ENCODE peak calls at places on chromosomes 5 and 9, in ten cellular contexts. One of them, this sample, is unnamed.

GRCh38 chr9:27633754-27634153 is 60.5 kb upstream of the C9orf72 start:
- DNase-seq in RWPE1: no peak
- DNase-seq in CD4-positive, alpha-beta T cell: no peak
- DNase-seq in tibial nerve: no peak
- DNase-seq in cardiac muscle cell: no peak
- DNase-seq in astrocyte of the spinal cord: no peak
- DNase-seq in breast epithelium: no peak
- DNase-seq in spleen: no peak
- DNase-seq in coronary artery: no peak
- DNase-seq in tibial artery: no peak
- DNase-seq in this sample: no peak

GRCh38 chr5:36613771-36614656 is 7.6 kb downstream of the SLC1A3 start:
- DNase-seq in astrocyte of the spinal cord: no peak
- DNase-seq in tibial artery: no peak
- DNase-seq in coronary artery: no peak
- DNase-seq in breast epithelium: no peak
- DNase-seq in RWPE1: no peak
- DNase-seq in spleen: no peak
- DNase-seq in cardiac muscle cell: no peak
- DNase-seq in CD4-positive, alpha-beta T cell: no peak
- DNase-seq in tibial nerve: no peak
- DNase-seq in this sample: no peak

GRCh38 chr5:93300309-93300923 is 280.6 kb downstream of the NR2F1-AS1 start:
- DNase-seq in tibial nerve: no peak
- DNase-seq in tibial artery: no peak
- DNase-seq in coronary artery: no peak
- DNase-seq in CD4-positive, alpha-beta T cell: no peak
- DNase-seq in cardiac muscle cell: no peak
- DNase-seq in RWPE1: no peak
- DNase-seq in astrocyte of the spinal cord: no peak
- DNase-seq in breast epithelium: no peak
- DNase-seq in spleen: no peak
- DNase-seq in this sample: no peak

GRCh38 chr5:38541174-38541724 is 15.2 kb downstream of the LIFR start:
- DNase-seq in breast epithelium: no peak
- DNase-seq in astrocyte of the spinal cord: no peak
- DNase-seq in CD4-positive, alpha-beta T cell: no peak
- DNase-seq in spleen: no peak
- DNase-seq in RWPE1: no peak
- DNase-seq in tibial nerve: no peak
- DNase-seq in cardiac muscle cell: no peak
- DNase-seq in coronary artery: no peak
- DNase-seq in tibial artery: no peak
- DNase-seq in this sample: no peak

GRCh38 chr9:78428640-78429039 is 131.7 kb downstream of the PSAT1 start:
- DNase-seq in coronary artery: no peak
- DNase-seq in tibial nerve: no peak
- DNase-seq in astrocyte of the spinal cord: no peak
- DNase-seq in CD4-positive, alpha-beta T cell: no peak
- DNase-seq in tibial artery: no peak
- DNase-seq in cardiac muscle cell: no peak
- DNase-seq in spleen: no peak
- DNase-seq in breast epithelium: no peak
- DNase-seq in RWPE1: no peak
- DNase-seq in this sample: no peak

GRCh38 chr5:41312066-41312465 is 98.7 kb upstream of the C6 start:
- DNase-seq in breast epithelium: no peak
- DNase-seq in RWPE1: no peak
- DNase-seq in CD4-positive, alpha-beta T cell: no peak
- DNase-seq in tibial nerve: no peak
- DNase-seq in coronary artery: no peak
- DNase-seq in spleen: no peak
- DNase-seq in cardiac muscle cell: no peak
- DNase-seq in astrocyte of the spinal cord: no peak
- DNase-seq in tibial artery: no peak
- DNase-seq in this sample: no peak

GRCh38 chr5:55276771-55277170 is 30.7 kb downstream of the DHX29 start:
- DNase-seq in astrocyte of the spinal cord: no peak
- DNase-seq in tibial nerve: no peak
- DNase-seq in CD4-positive, alpha-beta T cell: no peak
- DNase-seq in tibial artery: no peak
- DNase-seq in RWPE1: peak; percentile 41
- DNase-seq in cardiac muscle cell: no peak
- DNase-seq in breast epithelium: no peak
- DNase-seq in spleen: no peak
- DNase-seq in coronary artery: no peak
- DNase-seq in this sample: peak; percentile 34

GRCh38 chr9:107929439-107929838 is 439.9 kb upstream of the KLF4 start:
- DNase-seq in tibial nerve: peak; percentile 49
- DNase-seq in coronary artery: no peak
- DNase-seq in cardiac muscle cell: peak; percentile 72
- DNase-seq in RWPE1: no peak
- DNase-seq in astrocyte of the spinal cord: peak; percentile 31
- DNase-seq in spleen: no peak
- DNase-seq in tibial artery: peak; percentile 80
- DNase-seq in CD4-positive, alpha-beta T cell: no peak
- DNase-seq in breast epithelium: peak; percentile 20
- DNase-seq in this sample: peak; percentile 25

GRCh38 chr9:107316795-107317661 is 33.9 kb downstream of the RAD23B start:
- DNase-seq in CD4-positive, alpha-beta T cell: no peak
- DNase-seq in astrocyte of the spinal cord: no peak
- DNase-seq in coronary artery: no peak
- DNase-seq in tibial artery: no peak
- DNase-seq in RWPE1: no peak
- DNase-seq in breast epithelium: no peak
- DNase-seq in cardiac muscle cell: no peak
- DNase-seq in spleen: peak; percentile 75
- DNase-seq in tibial nerve: no peak
- DNase-seq in this sample: no peak

GRCh38 chr5:50863771-50864170 is 197.3 kb downstream of the PARP8 start:
- DNase-seq in tibial nerve: no peak
- DNase-seq in tibial artery: no peak
- DNase-seq in CD4-positive, alpha-beta T cell: no peak
- DNase-seq in coronary artery: no peak
- DNase-seq in cardiac muscle cell: no peak
- DNase-seq in breast epithelium: no peak
- DNase-seq in RWPE1: no peak
- DNase-seq in astrocyte of the spinal cord: no peak
- DNase-seq in spleen: no peak
- DNase-seq in this sample: no peak

GRCh38 chr5:14270212-14270702 is 127.1 kb downstream of the TRIO start:
- DNase-seq in CD4-positive, alpha-beta T cell: no peak
- DNase-seq in breast epithelium: no peak
- DNase-seq in cardiac muscle cell: peak; percentile 77
- DNase-seq in spleen: no peak
- DNase-seq in RWPE1: peak; percentile 78
- DNase-seq in tibial artery: peak; percentile 85
- DNase-seq in tibial nerve: no peak
- DNase-seq in astrocyte of the spinal cord: peak; percentile 73
- DNase-seq in coronary artery: peak; percentile 83
- DNase-seq in this sample: peak; percentile 70

GRCh38 chr9:137168907-137169763 is 716 bp downstream of the LRRC26 start:
- DNase-seq in tibial artery: no peak
- DNase-seq in spleen: no peak
- DNase-seq in tibial nerve: no peak
- DNase-seq in breast epithelium: no peak
- DNase-seq in CD4-positive, alpha-beta T cell: no peak
- DNase-seq in cardiac muscle cell: peak; percentile 45
- DNase-seq in astrocyte of the spinal cord: peak; percentile 17
- DNase-seq in RWPE1: peak; percentile 81
- DNase-seq in coronary artery: no peak
- DNase-seq in this sample: peak; percentile 44

GRCh38 chr9:15642369-15642962 is 89.6 kb downstream of the CCDC171 start:
- DNase-seq in RWPE1: peak; percentile 42
- DNase-seq in spleen: no peak
- DNase-seq in tibial artery: no peak
- DNase-seq in astrocyte of the spinal cord: peak; percentile 51
- DNase-seq in breast epithelium: no peak
- DNase-seq in coronary artery: no peak
- DNase-seq in cardiac muscle cell: peak; percentile 69
- DNase-seq in tibial nerve: no peak
- DNase-seq in CD4-positive, alpha-beta T cell: no peak
- DNase-seq in this sample: peak; percentile 51

GRCh38 chr5:79974896-79975295 is 16.2 kb downstream of the MTX3 start:
- DNase-seq in CD4-positive, alpha-beta T cell: no peak
- DNase-seq in coronary artery: no peak
- DNase-seq in spleen: no peak
- DNase-seq in astrocyte of the spinal cord: peak; percentile 35
- DNase-seq in tibial artery: no peak
- DNase-seq in tibial nerve: no peak
- DNase-seq in RWPE1: peak; percentile 73
- DNase-seq in breast epithelium: no peak
- DNase-seq in cardiac muscle cell: peak; percentile 63
- DNase-seq in this sample: peak; percentile 51

GRCh38 chr9:93466416-93467061 is 13.2 kb upstream of the FAM120AOS start:
- DNase-seq in CD4-positive, alpha-beta T cell: no peak
- DNase-seq in RWPE1: no peak
- DNase-seq in spleen: no peak
- DNase-seq in cardiac muscle cell: no peak
- DNase-seq in breast epithelium: no peak
- DNase-seq in tibial artery: no peak
- DNase-seq in coronary artery: no peak
- DNase-seq in astrocyte of the spinal cord: no peak
- DNase-seq in tibial nerve: no peak
- DNase-seq in this sample: no peak

GRCh38 chr9:136016221-136016881 is 55.2 kb upstream of the UBAC1 start:
- DNase-seq in spleen: no peak
- DNase-seq in coronary artery: no peak
- DNase-seq in CD4-positive, alpha-beta T cell: no peak
- DNase-seq in RWPE1: no peak
- DNase-seq in breast epithelium: no peak
- DNase-seq in astrocyte of the spinal cord: no peak
- DNase-seq in cardiac muscle cell: no peak
- DNase-seq in tibial nerve: no peak
- DNase-seq in tibial artery: peak; percentile 54
- DNase-seq in this sample: no peak

GRCh38 chr5:98796197-98796972 is 22.9 kb downstream of the RGMB start:
- DNase-seq in coronary artery: no peak
- DNase-seq in CD4-positive, alpha-beta T cell: peak; percentile 30
- DNase-seq in tibial nerve: no peak
- DNase-seq in RWPE1: peak; percentile 88
- DNase-seq in astrocyte of the spinal cord: peak; percentile 81
- DNase-seq in cardiac muscle cell: peak; percentile 66
- DNase-seq in spleen: no peak
- DNase-seq in breast epithelium: no peak
- DNase-seq in tibial artery: no peak
- DNase-seq in this sample: peak; percentile 74
- TF ChIP-seq CTCF in coronary artery: peak; percentile 64
- TF ChIP-seq CTCF in CD4-positive, alpha-beta T cell: peak; percentile 71
- TF ChIP-seq CTCF in tibial nerve: peak; percentile 83
- TF ChIP-seq CTCF in RWPE1: peak; percentile 93
- TF ChIP-seq CTCF in astrocyte of the spinal cord: peak; percentile 82
- TF ChIP-seq CTCF in cardiac muscle cell: peak; percentile 83
- TF ChIP-seq CTCF in spleen: peak; percentile 72
- TF ChIP-seq CTCF in breast epithelium: peak; percentile 59
- TF ChIP-seq CTCF in tibial artery: peak; percentile 69
- TF ChIP-seq CTCF in this sample: peak; percentile 73

DNA sequence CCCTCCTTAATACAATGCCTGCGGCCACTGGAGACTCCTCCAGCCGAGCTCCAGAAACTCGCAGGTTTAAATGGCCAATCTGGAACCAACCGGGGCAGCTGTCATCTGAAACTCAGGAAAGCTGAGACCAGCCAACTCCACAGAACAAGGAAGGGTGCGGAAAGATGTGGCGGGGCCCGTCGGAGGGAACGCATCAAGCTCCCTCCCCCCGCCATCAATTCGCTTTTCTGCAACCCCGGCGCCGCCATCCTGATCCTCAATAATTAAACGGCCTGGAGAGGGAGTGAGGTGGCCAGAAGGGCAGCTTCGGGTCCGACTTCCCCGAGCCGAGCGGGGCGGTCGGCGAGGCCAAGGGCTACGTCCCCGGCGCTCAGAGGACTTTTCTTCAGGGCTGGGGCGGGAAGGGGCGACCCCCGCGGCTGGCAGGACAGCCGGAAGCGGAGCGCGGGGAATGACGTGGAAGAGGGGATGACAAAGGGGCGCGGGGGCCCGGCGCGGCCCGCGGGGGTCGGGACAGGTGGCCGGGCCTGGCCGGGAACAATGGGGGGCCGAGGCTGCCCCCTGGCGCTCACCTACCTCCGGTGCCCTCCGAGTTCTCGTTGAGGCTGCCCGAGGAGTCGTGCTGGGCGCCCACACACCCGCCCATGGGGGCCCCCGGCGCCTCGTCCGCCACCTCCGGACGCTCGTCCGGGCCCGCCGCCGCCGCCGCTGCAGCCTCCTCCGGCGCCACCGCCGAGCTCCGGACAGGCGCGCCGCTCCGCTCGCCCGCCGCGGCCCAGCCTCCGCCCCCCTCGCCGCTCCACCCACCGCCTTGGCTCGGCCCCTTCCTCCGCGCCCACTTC is at the start of gene UBTD2:
- DNase-seq in spleen: peak; percentile 96
- DNase-seq in cardiac muscle cell: peak; percentile 87
- DNase-seq in RWPE1: peak; percentile 95
- DNase-seq in tibial artery: peak; percentile 92
- DNase-seq in tibial nerve: peak; percentile 70
- DNase-seq in CD4-positive, alpha-beta T cell: peak; percentile 41
- DNase-seq in breast epithelium: peak; percentile 74
- DNase-seq in coronary artery: peak; percentile 85
- DNase-seq in astrocyte of the spinal cord: peak; percentile 76
- DNase-seq in this sample: peak; percentile 88
- TF ChIP-seq CTCF in spleen: peak; percentile 56
- TF ChIP-seq CTCF in cardiac muscle cell: peak; percentile 45
- TF ChIP-seq CTCF in RWPE1: peak; percentile 73
- TF ChIP-seq CTCF in tibial artery: peak; percentile 43
- TF ChIP-seq CTCF in tibial nerve: peak; percentile 57
- TF ChIP-seq CTCF in CD4-positive, alpha-beta T cell: peak; percentile 68
- TF ChIP-seq CTCF in breast epithelium: no peak
- TF ChIP-seq CTCF in coronary artery: peak; percentile 25
- TF ChIP-seq CTCF in astrocyte of the spinal cord: peak; percentile 42
- TF ChIP-seq CTCF in this sample: peak; percentile 76

GRCh38 chr5:71695069-71695468 is 24.0 kb upstream of the CARTPT start:
- DNase-seq in tibial nerve: no peak
- DNase-seq in tibial artery: no peak
- DNase-seq in astrocyte of the spinal cord: no peak
- DNase-seq in spleen: no peak
- DNase-seq in RWPE1: no peak
- DNase-seq in CD4-positive, alpha-beta T cell: no peak
- DNase-seq in cardiac muscle cell: no peak
- DNase-seq in breast epithelium: no peak
- DNase-seq in coronary artery: no peak
- DNase-seq in this sample: no peak
- TF ChIP-seq CTCF in tibial nerve: no peak
- TF ChIP-seq CTCF in tibial artery: no peak
- TF ChIP-seq CTCF in astrocyte of the spinal cord: no peak
- TF ChIP-seq CTCF in spleen: no peak
- TF ChIP-seq CTCF in RWPE1: no peak
- TF ChIP-seq CTCF in CD4-positive, alpha-beta T cell: no peak
- TF ChIP-seq CTCF in cardiac muscle cell: no peak
- TF ChIP-seq CTCF in breast epithelium: no peak
- TF ChIP-seq CTCF in coronary artery: no peak
- TF ChIP-seq CTCF in this sample: no peak

DNA sequence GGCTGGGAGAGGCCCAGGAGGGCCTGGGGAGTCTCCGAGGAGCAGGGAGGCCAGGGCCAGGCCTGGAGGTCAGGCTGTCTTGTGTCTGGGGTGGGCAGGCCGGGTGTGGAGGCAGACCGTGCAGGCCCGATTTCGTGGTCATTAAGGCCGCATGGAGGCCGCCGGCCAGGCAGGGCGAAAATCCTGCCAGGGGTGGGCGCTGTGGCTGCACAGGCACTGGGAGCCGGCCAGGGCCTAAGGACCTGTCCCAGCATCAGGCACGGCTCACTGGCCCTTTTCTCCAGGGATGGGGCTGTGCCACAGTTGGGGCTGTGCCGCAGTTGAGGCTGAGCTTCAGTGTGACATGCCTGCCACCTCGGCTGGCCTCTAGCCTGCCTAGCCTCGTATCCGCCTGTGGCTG is 35.9 kb downstream of the ASS1 start:
- DNase-seq in tibial artery: no peak
- DNase-seq in spleen: no peak
- DNase-seq in astrocyte of the spinal cord: no peak
- DNase-seq in coronary artery: no peak
- DNase-seq in breast epithelium: no peak
- DNase-seq in cardiac muscle cell: no peak
- DNase-seq in CD4-positive, alpha-beta T cell: no peak
- DNase-seq in tibial nerve: no peak
- DNase-seq in RWPE1: no peak
- DNase-seq in this sample: no peak
- TF ChIP-seq CTCF in tibial artery: no peak
- TF ChIP-seq CTCF in spleen: no peak
- TF ChIP-seq CTCF in astrocyte of the spinal cord: peak; percentile 23
- TF ChIP-seq CTCF in coronary artery: no peak
- TF ChIP-seq CTCF in breast epithelium: no peak
- TF ChIP-seq CTCF in cardiac muscle cell: peak; percentile 16
- TF ChIP-seq CTCF in CD4-positive, alpha-beta T cell: no peak
- TF ChIP-seq CTCF in tibial nerve: no peak
- TF ChIP-seq CTCF in RWPE1: no peak
- TF ChIP-seq CTCF in this sample: no peak

This sample was measured in MCF 10A.